ENCODE peak calls at places on chromosomes 11 and 22, in four cellular contexts. P, G, A and B are unnamed samples.

GRCh38 chr11:12287374-12288211 is 89.8 kb upstream of the PARVA start:
- DNase-seq in P (peak), A (no peak), G (peak), B (peak)

GRCh38 chr11:46237248-46238077 is 40.0 kb upstream of the CREB3L1 start:
- DNase-seq in G (peak), A (no peak), P (peak), B (peak)

GRCh38 chr11:129815596-129816461 is at the start of gene TMEM45B:
- DNase-seq in G (no peak), A (no peak), P (peak), B (no peak)

GRCh38 chr22:45883811-45884170 is 93.2 kb downstream of the WNT7B start:
- DNase-seq in P (no peak), A (no peak), G (no peak), B (no peak)

GRCh38 chr22:43479962-43480361 is 68.1 kb downstream of the MPPED1 start:
- DNase-seq in P (no peak), A (no peak), G (no peak), B (no peak)

GRCh38 chr11:75238595-75239245 is 1.9 kb upstream of the TPBGL start:
- DNase-seq in G (no peak), P (no peak), A (no peak), B (no peak)

GRCh38 chr11:1569251-1569780 is 2.8 kb downstream of the DUSP8 start:
- DNase-seq in G (no peak), P (no peak), A (no peak), B (no peak)

GRCh38 chr11:69290791-69291190 is 3.2 kb upstream of the MYEOV start:
- DNase-seq in G (no peak), P (no peak), A (no peak), B (no peak)

GRCh38 chr11:111449696-111450479 is 62.3 kb downstream of the BTG4 start:
- DNase-seq in P (no peak), A (no peak), G (no peak), B (no peak)

GRCh38 chr11:45091563-45092392 is 54.7 kb upstream of the PRDM11 start:
- DNase-seq in P (peak), A (no peak), G (peak), B (no peak)

GRCh38 chr11:15124528-15124927 is 9.8 kb downstream of the INSC start:
- DNase-seq in A (no peak), P (peak), G (no peak), B (no peak)

GRCh38 chr22:26648011-26648497 is 9.3 kb upstream of the MIAT start:
- DNase-seq in A (no peak), G (no peak), P (peak), B (peak)

GRCh38 chr11:124942446-124943202 is 6.8 kb upstream of the HEPACAM start:
- DNase-seq in A (no peak), G (no peak), P (peak), B (no peak)

GRCh38 chr11:121304750-121305149 is 12.2 kb downstream of the SC5D start:
- DNase-seq in G (no peak), A (no peak), P (no peak), B (no peak)

GRCh38 chr11:108947654-108948570 is 283.0 kb downstream of the DDX10 start:
- DNase-seq in P (no peak), G (no peak), A (no peak), B (no peak)

GRCh38 chr11:46480166-46480726 is 88.7 kb upstream of the CHRM4 start:
- DNase-seq in P (no peak), A (no peak), G (no peak), B (no peak)

GRCh38 chr11:113046866-113047265 is 85.6 kb downstream of the NCAM1 start:
- DNase-seq in G (no peak), P (no peak), A (no peak), B (no peak)

GRCh38 chr11:48384670-48385069 is 18.4 kb upstream of the OR4C5 start:
- DNase-seq in P (no peak), A (no peak), G (no peak), B (peak)

GRCh38 chr11:73141309-73142127 is 600 bp downstream of the FCHSD2 start:
- DNase-seq in A (no peak), P (peak), G (peak), B (peak)

GRCh38 chr22:47386812-47387510 is 624.5 kb downstream of the TBC1D22A start:
- DNase-seq in P (no peak), G (no peak), A (no peak), B (no peak)

GRCh38 chr22:33906954-33907353 is 13.3 kb downstream of the LARGE1 start:
- DNase-seq in A (no peak), G (no peak), P (no peak), B (no peak)

GRCh38 chr22:26579331-26579886 is 10.5 kb downstream of the TPST2 start:
- DNase-seq in P (no peak), A (peak), G (no peak), B (peak)

GRCh38 chr11:108584973-108585372 is 8.6 kb downstream of the EXPH5 start:
- DNase-seq in P (no peak), A (no peak), G (no peak), B (no peak)

GRCh38 chr11:72686639-72687215 is 12.5 kb upstream of the PDE2A start:
- DNase-seq in G (no peak), A (no peak), P (no peak), B (no peak)

GRCh38 chr22:21599053-21599893 is 30.5 kb downstream of the YDJC start:
- DNase-seq in A (no peak), P (no peak), G (no peak), B (no peak)

GRCh38 chr11:7882860-7883259 is 48.2 kb downstream of the OR10A6 start:
- DNase-seq in P (no peak), G (no peak), A (no peak), B (no peak)

GRCh38 chr11:28346209-28346608 is 238.0 kb downstream of the METTL15 start:
- DNase-seq in A (no peak), G (no peak), P (no peak), B (no peak)

GRCh38 chr11:88886796-88887195 is 179.0 kb downstream of the GRM5 start:
- DNase-seq in P (peak), G (no peak), A (peak), B (peak)

GRCh38 chr11:66559141-66559861 is 9.1 kb downstream of the CTSF start:
- DNase-seq in P (no peak), G (peak), A (no peak), B (no peak)

GRCh38 chr22:31083377-31083768 is 2.3 kb downstream of the SMTN start:
- DNase-seq in P (no peak), G (no peak), A (no peak), B (no peak)

GRCh38 chr11:64258356-64258755 is 7.0 kb downstream of the PLCB3 start:
- DNase-seq in P (no peak), A (no peak), G (no peak), B (no peak)

GRCh38 chr22:47605886-47606285 is 843.4 kb downstream of the TBC1D22A start:
- DNase-seq in G (no peak), A (no peak), P (no peak), B (no peak)

GRCh38 chr11:34869425-34869824 is 46.8 kb downstream of the APIP start:
- DNase-seq in G (no peak), P (peak), A (no peak), B (peak)
- TF ChIP-seq CTCF in G (no peak), P (peak), A (no peak), B (peak)

DNA sequence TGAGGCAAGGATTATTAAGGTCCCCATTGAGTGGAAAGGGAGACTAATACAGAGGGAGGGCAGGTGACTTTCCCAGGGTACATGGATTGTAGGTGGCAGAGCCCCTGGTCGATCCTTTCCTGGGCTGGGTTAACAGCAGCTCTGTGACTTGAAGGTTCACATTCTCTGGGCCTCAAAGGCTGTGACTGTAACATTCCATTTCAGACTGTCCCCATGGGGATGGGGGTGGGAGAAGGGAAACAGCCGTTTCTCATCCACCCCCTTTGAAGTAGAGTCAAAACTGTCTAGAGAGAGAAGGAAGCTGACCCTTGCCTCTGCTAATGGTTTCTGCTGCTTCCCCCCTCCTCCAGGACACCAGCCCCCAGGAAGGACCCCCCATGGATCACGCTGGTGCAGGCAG is 19.2 kb downstream of the MICALL1 start:
- DNase-seq in G (no peak), P (no peak), A (no peak), B (no peak)
- H3K4me3 ChIP-seq in G (no peak), P (no peak), A (no peak), B (no peak)

GRCh38 chr11:60767388-60767811 is 10.7 kb downstream of the MS4A15 start:
- DNase-seq in A (no peak), G (no peak), P (peak), B (no peak)
- TF ChIP-seq CTCF in A (peak), G (peak), P (peak), B (peak)

DNA sequence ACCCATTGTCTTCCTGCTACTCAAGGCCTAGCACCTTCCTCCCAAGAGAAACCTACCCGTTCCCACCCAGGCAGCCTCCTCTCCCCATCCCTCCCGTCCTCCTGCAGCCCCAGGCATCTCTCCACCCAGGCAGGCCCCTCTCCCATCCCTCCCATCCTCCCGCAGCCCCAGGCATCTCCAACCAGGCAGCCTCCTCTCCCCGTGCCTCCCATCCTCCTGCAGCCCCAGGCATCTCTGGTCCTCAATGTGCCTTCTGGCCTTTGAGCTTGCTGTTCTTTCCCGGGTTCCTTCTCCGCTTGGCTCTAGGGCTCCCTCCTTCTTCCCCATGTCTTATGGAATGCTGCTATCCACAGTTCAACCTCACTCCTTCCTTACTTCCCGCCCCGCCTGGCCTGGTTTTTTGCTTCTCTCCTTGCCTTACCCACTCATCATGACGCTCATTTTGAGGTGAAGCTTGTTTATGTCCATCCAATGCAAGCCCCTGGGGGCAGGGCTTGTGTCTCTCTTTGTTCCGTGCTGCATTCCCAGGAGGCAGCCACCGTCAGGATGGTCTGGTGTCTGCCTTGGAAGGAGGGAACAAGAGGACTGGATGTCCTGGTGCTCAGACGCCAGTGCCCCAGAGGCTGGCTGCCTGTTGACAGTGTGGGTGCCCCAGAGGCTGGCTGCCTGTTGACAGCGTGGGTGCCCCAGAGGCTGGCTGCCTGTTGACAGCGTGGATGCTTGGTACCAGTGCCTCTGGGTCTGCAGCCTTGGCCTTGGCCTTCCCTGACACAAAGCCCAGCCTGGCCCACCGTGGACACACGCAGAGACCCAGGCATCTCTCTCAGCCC is 815.7 kb downstream of the BRD1 start:
- DNase-seq in G (peak), P (no peak), A (no peak), B (no peak)
- H3K4me3 ChIP-seq in G (no peak), P (no peak), A (no peak), B (no peak)

GRCh38 chr11:134040386-134041297 is 28.2 kb upstream of the JAM3 start:
- DNase-seq in G (no peak), P (no peak), A (no peak), B (no peak)

GRCh38 chr11:134038897-134039470 is 29.9 kb upstream of the JAM3 start:
- DNase-seq in G (no peak), A (no peak), P (peak), B (no peak)

GRCh38 chr11:134041791-134042696 is 26.8 kb upstream of the JAM3 start:
- DNase-seq in A (no peak), P (no peak), G (no peak), B (no peak)

GRCh38 chr11:134039726-134040385 is 29.0 kb upstream of the JAM3 start:
- DNase-seq in A (no peak), P (no peak), G (no peak), B (no peak)

GRCh38 chr11:134041349-134041748 is 27.5 kb upstream of the JAM3 start:
- DNase-seq in G (no peak), P (no peak), A (no peak), B (no peak)
- TF ChIP-seq CTCF in G (no peak), P (no peak), A (no peak), B (no peak)

DNA sequence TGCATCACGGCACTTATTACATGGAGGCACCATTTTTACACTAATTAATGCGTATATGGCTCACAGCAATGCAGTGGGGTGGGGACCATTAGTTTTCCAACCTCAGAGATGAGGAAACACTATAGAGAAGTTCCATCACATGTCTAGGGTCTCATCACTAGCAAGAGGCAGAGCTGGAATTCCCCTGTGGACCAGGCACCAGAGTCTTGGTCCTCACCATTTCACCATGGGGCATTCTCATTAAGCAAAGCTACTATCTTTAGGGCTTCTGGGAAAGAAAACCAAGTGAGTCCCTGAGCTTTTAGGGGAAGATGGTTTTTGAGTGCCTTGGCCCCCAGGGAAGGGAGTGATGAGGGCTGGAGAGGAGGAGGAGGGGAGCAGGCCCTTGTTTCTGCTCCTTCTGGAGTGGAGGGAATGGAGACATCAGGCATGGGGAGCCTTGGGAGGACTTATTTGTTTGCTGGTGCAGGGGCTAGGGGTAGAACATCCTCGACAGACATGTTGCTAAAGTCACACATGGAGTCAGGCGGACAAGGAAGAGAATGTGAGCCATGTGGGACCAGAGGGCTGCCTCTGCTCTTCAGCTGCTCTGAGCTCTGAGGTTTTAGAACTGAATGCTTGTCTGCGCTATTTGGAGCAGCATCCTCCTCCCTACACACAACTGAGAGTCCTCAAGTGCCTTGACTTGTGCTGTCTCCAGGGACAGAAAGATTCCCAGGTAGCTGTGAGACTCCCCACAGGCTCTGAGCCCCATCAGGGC is 40.3 kb upstream of the ZBED5 start:
- DNase-seq in P (no peak), A (no peak), G (no peak), B (no peak)
- H3K4me3 ChIP-seq in P (no peak), A (no peak), G (no peak), B (no peak)

GRCh38 chr11:3158131-3158591 is 6.9 kb downstream of the OSBPL5 start:
- DNase-seq in A (no peak), P (no peak), G (no peak), B (no peak)
- TF ChIP-seq CTCF in A (no peak), P (no peak), G (no peak), B (no peak)